ENCODE peak calls at places on chromosomes 5 and 9, in nine cellular contexts. One of them, this sample, is unnamed.

GRCh38 chr5:122192883-122193496 is 63.6 kb downstream of the ZNF474 start:
- DNase-seq in pancreas: no peak
- DNase-seq in AG09319: no peak
- DNase-seq in lower leg skin: peak
- DNase-seq in cardiac fibroblast: peak
- DNase-seq in K562: peak
- DNase-seq in upper lobe of left lung: no peak
- DNase-seq in BE2C: peak
- DNase-seq in lower lobe of right lung: no peak
- DNase-seq in this sample: no peak

GRCh38 chr5:135814254-135814653 is 20.2 kb upstream of the SLC25A48 start:
- DNase-seq in pancreas: no peak
- DNase-seq in AG09319: no peak
- DNase-seq in lower leg skin: no peak
- DNase-seq in cardiac fibroblast: no peak
- DNase-seq in K562: no peak
- DNase-seq in upper lobe of left lung: no peak
- DNase-seq in BE2C: no peak
- DNase-seq in lower lobe of right lung: no peak
- DNase-seq in this sample: no peak

GRCh38 chr9:89404074-89404473 is 85.8 kb downstream of the SECISBP2 start:
- DNase-seq in pancreas: no peak
- DNase-seq in AG09319: no peak
- DNase-seq in lower leg skin: no peak
- DNase-seq in cardiac fibroblast: no peak
- DNase-seq in K562: no peak
- DNase-seq in upper lobe of left lung: no peak
- DNase-seq in BE2C: no peak
- DNase-seq in lower lobe of right lung: no peak
- DNase-seq in this sample: no peak

GRCh38 chr5:138489705-138490104 is 24.4 kb downstream of the EGR1 start:
- DNase-seq in pancreas: no peak
- DNase-seq in AG09319: no peak
- DNase-seq in lower leg skin: no peak
- DNase-seq in cardiac fibroblast: peak
- DNase-seq in K562: peak
- DNase-seq in upper lobe of left lung: no peak
- DNase-seq in BE2C: peak
- DNase-seq in lower lobe of right lung: no peak
- DNase-seq in this sample: no peak

GRCh38 chr9:95724253-95724991 is 151.1 kb upstream of the ERCC6L2 start:
- DNase-seq in pancreas: no peak
- DNase-seq in AG09319: no peak
- DNase-seq in lower leg skin: no peak
- DNase-seq in cardiac fibroblast: no peak
- DNase-seq in K562: no peak
- DNase-seq in upper lobe of left lung: no peak
- DNase-seq in BE2C: no peak
- DNase-seq in lower lobe of right lung: no peak
- DNase-seq in this sample: peak

GRCh38 chr9:89612566-89613278 is 7.9 kb downstream of the GADD45G start:
- DNase-seq in pancreas: no peak
- DNase-seq in AG09319: no peak
- DNase-seq in lower leg skin: no peak
- DNase-seq in cardiac fibroblast: no peak
- DNase-seq in K562: no peak
- DNase-seq in upper lobe of left lung: no peak
- DNase-seq in BE2C: no peak
- DNase-seq in lower lobe of right lung: no peak
- DNase-seq in this sample: no peak

GRCh38 chr5:25991639-25992038 is 1046.7 kb downstream of the CDH9 start:
- DNase-seq in pancreas: no peak
- DNase-seq in AG09319: no peak
- DNase-seq in lower leg skin: no peak
- DNase-seq in cardiac fibroblast: no peak
- DNase-seq in K562: no peak
- DNase-seq in upper lobe of left lung: no peak
- DNase-seq in BE2C: no peak
- DNase-seq in lower lobe of right lung: no peak
- DNase-seq in this sample: no peak

GRCh38 chr5:24388448-24388847 is 256.3 kb downstream of the CDH10 start:
- DNase-seq in pancreas: no peak
- DNase-seq in AG09319: no peak
- DNase-seq in lower leg skin: no peak
- DNase-seq in cardiac fibroblast: no peak
- DNase-seq in K562: no peak
- DNase-seq in upper lobe of left lung: no peak
- DNase-seq in BE2C: no peak
- DNase-seq in lower lobe of right lung: no peak
- DNase-seq in this sample: no peak

GRCh38 chr9:76153902-76154629 is 240.2 kb downstream of the RFK start:
- DNase-seq in pancreas: no peak
- DNase-seq in AG09319: no peak
- DNase-seq in lower leg skin: no peak
- DNase-seq in cardiac fibroblast: no peak
- DNase-seq in K562: no peak
- DNase-seq in upper lobe of left lung: no peak
- DNase-seq in BE2C: no peak
- DNase-seq in lower lobe of right lung: no peak
- DNase-seq in this sample: no peak

GRCh38 chr9:113922160-113922559 is 46.1 kb downstream of the ZNF618 start:
- DNase-seq in pancreas: no peak
- DNase-seq in AG09319: no peak
- DNase-seq in lower leg skin: no peak
- DNase-seq in cardiac fibroblast: no peak
- DNase-seq in K562: no peak
- DNase-seq in upper lobe of left lung: no peak
- DNase-seq in BE2C: no peak
- DNase-seq in lower lobe of right lung: no peak
- DNase-seq in this sample: no peak

GRCh38 chr5:2560435-2560834 is 191.0 kb downstream of the IRX2 start:
- DNase-seq in pancreas: no peak
- DNase-seq in AG09319: no peak
- DNase-seq in lower leg skin: no peak
- DNase-seq in cardiac fibroblast: no peak
- DNase-seq in K562: no peak
- DNase-seq in upper lobe of left lung: no peak
- DNase-seq in BE2C: no peak
- DNase-seq in lower lobe of right lung: no peak
- DNase-seq in this sample: no peak

GRCh38 chr5:59479084-59479483 is 414.4 kb downstream of the PDE4D start:
- DNase-seq in pancreas: no peak
- DNase-seq in AG09319: no peak
- DNase-seq in lower leg skin: no peak
- DNase-seq in cardiac fibroblast: no peak
- DNase-seq in K562: no peak
- DNase-seq in upper lobe of left lung: no peak
- DNase-seq in BE2C: no peak
- DNase-seq in lower lobe of right lung: no peak
- DNase-seq in this sample: no peak

GRCh38 chr5:57595530-57596098 is 113.0 kb upstream of the ACTBL2 start:
- DNase-seq in pancreas: no peak
- DNase-seq in AG09319: no peak
- DNase-seq in lower leg skin: no peak
- DNase-seq in cardiac fibroblast: no peak
- DNase-seq in K562: no peak
- DNase-seq in upper lobe of left lung: no peak
- DNase-seq in BE2C: no peak
- DNase-seq in lower lobe of right lung: no peak
- DNase-seq in this sample: no peak

GRCh38 chr9:135358161-135358940 is 121.2 kb upstream of the PPP1R26 start:
- DNase-seq in pancreas: peak
- DNase-seq in AG09319: no peak
- DNase-seq in lower leg skin: no peak
- DNase-seq in cardiac fibroblast: no peak
- DNase-seq in K562: no peak
- DNase-seq in upper lobe of left lung: no peak
- DNase-seq in BE2C: no peak
- DNase-seq in lower lobe of right lung: no peak
- DNase-seq in this sample: no peak

GRCh38 chr5:103582364-103582763 is 19.8 kb upstream of the NUDT12 start:
- DNase-seq in pancreas: no peak
- DNase-seq in AG09319: no peak
- DNase-seq in lower leg skin: no peak
- DNase-seq in cardiac fibroblast: peak
- DNase-seq in K562: peak
- DNase-seq in upper lobe of left lung: no peak
- DNase-seq in BE2C: peak
- DNase-seq in lower lobe of right lung: no peak
- DNase-seq in this sample: no peak

GRCh38 chr9:78296208-78296892 is 575 bp upstream of the PSAT1 start:
- DNase-seq in pancreas: peak
- DNase-seq in AG09319: no peak
- DNase-seq in lower leg skin: peak
- DNase-seq in cardiac fibroblast: peak
- DNase-seq in K562: no peak
- DNase-seq in upper lobe of left lung: peak
- DNase-seq in BE2C: peak
- DNase-seq in lower lobe of right lung: peak
- DNase-seq in this sample: no peak

GRCh38 chr5:142866563-142867275 is 96.5 kb downstream of the ARHGAP26 start:
- DNase-seq in pancreas: no peak
- DNase-seq in AG09319: peak
- DNase-seq in lower leg skin: no peak
- DNase-seq in cardiac fibroblast: peak
- DNase-seq in K562: peak
- DNase-seq in upper lobe of left lung: peak
- DNase-seq in BE2C: peak
- DNase-seq in lower lobe of right lung: no peak
- DNase-seq in this sample: no peak

GRCh38 chr5:58466939-58467338 is 7.1 kb upstream of the PLK2 start:
- DNase-seq in pancreas: no peak
- DNase-seq in AG09319: no peak
- DNase-seq in lower leg skin: no peak
- DNase-seq in cardiac fibroblast: peak
- DNase-seq in K562: peak
- DNase-seq in upper lobe of left lung: no peak
- DNase-seq in BE2C: peak
- DNase-seq in lower lobe of right lung: no peak
- DNase-seq in this sample: no peak

GRCh38 chr9:111661802-111662491 is 542 bp downstream of the GNG10 start:
- DNase-seq in pancreas: peak
- DNase-seq in AG09319: no peak
- DNase-seq in lower leg skin: no peak
- DNase-seq in cardiac fibroblast: peak
- DNase-seq in K562: peak
- DNase-seq in upper lobe of left lung: peak
- DNase-seq in BE2C: peak
- DNase-seq in lower lobe of right lung: peak
- DNase-seq in this sample: peak

GRCh38 chr5:176737746-176738699 is 72.3 kb upstream of the UNC5A start:
- DNase-seq in pancreas: no peak
- DNase-seq in AG09319: no peak
- DNase-seq in lower leg skin: no peak
- DNase-seq in cardiac fibroblast: no peak
- DNase-seq in K562: no peak
- DNase-seq in upper lobe of left lung: peak
- DNase-seq in BE2C: peak
- DNase-seq in lower lobe of right lung: no peak
- DNase-seq in this sample: no peak

DNA sequence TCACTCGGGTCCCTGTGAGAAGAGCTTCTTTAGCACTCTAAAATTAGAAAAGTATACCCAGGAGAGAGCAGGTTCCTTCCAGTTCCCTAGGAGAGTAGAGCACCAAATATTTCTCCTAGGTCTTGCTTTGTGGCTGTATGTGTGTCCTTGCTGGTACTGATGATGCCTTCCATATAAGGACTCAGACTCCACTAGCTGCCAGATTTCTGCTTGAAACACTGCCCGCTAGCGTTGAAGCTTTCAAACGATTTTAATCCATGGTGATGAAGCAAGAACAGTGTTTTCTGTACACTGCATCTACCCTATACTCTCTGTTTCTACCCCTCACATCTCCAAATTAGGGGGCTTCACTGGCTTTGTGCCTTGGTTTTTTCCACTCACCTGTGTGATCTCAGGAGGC is 2.4 kb upstream of the SMC2 start:
- DNase-seq in pancreas: no peak
- DNase-seq in AG09319: no peak
- DNase-seq in lower leg skin: no peak
- DNase-seq in cardiac fibroblast: peak
- DNase-seq in K562: peak
- DNase-seq in upper lobe of left lung: no peak
- DNase-seq in BE2C: no peak
- DNase-seq in lower lobe of right lung: no peak
- DNase-seq in this sample: no peak
- TF ChIP-seq CTCF in pancreas: no peak
- TF ChIP-seq CTCF in AG09319: no peak
- TF ChIP-seq CTCF in lower leg skin: no peak
- TF ChIP-seq CTCF in cardiac fibroblast: peak
- TF ChIP-seq CTCF in K562: no peak
- TF ChIP-seq CTCF in upper lobe of left lung: no peak
- TF ChIP-seq CTCF in BE2C: no peak
- TF ChIP-seq CTCF in lower lobe of right lung: peak
- TF ChIP-seq CTCF in this sample: no peak

GRCh38 chr5:1488882-1489680 is 34.7 kb downstream of the LPCAT1 start:
- DNase-seq in pancreas: peak
- DNase-seq in AG09319: peak
- DNase-seq in lower leg skin: no peak
- DNase-seq in cardiac fibroblast: peak
- DNase-seq in K562: no peak
- DNase-seq in upper lobe of left lung: no peak
- DNase-seq in BE2C: no peak
- DNase-seq in lower lobe of right lung: no peak
- DNase-seq in this sample: no peak
- TF ChIP-seq CTCF in pancreas: no peak
- TF ChIP-seq CTCF in AG09319: no peak
- TF ChIP-seq CTCF in lower leg skin: no peak
- TF ChIP-seq CTCF in cardiac fibroblast: no peak
- TF ChIP-seq CTCF in K562: no peak
- TF ChIP-seq CTCF in upper lobe of left lung: no peak
- TF ChIP-seq CTCF in BE2C: no peak
- TF ChIP-seq CTCF in lower lobe of right lung: no peak
- TF ChIP-seq CTCF in this sample: no peak

GRCh38 chr9:29290519-29290918 is 1717.2 kb upstream of the C9orf72 start:
- DNase-seq in pancreas: no peak
- DNase-seq in AG09319: no peak
- DNase-seq in lower leg skin: no peak
- DNase-seq in cardiac fibroblast: no peak
- DNase-seq in K562: no peak
- DNase-seq in upper lobe of left lung: no peak
- DNase-seq in BE2C: no peak
- DNase-seq in lower lobe of right lung: no peak
- DNase-seq in this sample: no peak

GRCh38 chr9:29289365-29289764 is 1716.1 kb upstream of the C9orf72 start:
- DNase-seq in pancreas: no peak
- DNase-seq in AG09319: no peak
- DNase-seq in lower leg skin: no peak
- DNase-seq in cardiac fibroblast: no peak
- DNase-seq in K562: no peak
- DNase-seq in upper lobe of left lung: no peak
- DNase-seq in BE2C: no peak
- DNase-seq in lower lobe of right lung: no peak
- DNase-seq in this sample: no peak

GRCh38 chr9:29285818-29286217 is 1712.5 kb upstream of the C9orf72 start:
- DNase-seq in pancreas: no peak
- DNase-seq in AG09319: no peak
- DNase-seq in lower leg skin: no peak
- DNase-seq in cardiac fibroblast: peak
- DNase-seq in K562: no peak
- DNase-seq in upper lobe of left lung: no peak
- DNase-seq in BE2C: no peak
- DNase-seq in lower lobe of right lung: no peak
- DNase-seq in this sample: no peak
- TF ChIP-seq CTCF in pancreas: no peak
- TF ChIP-seq CTCF in AG09319: no peak
- TF ChIP-seq CTCF in lower leg skin: no peak
- TF ChIP-seq CTCF in cardiac fibroblast: peak
- TF ChIP-seq CTCF in K562: no peak
- TF ChIP-seq CTCF in upper lobe of left lung: no peak
- TF ChIP-seq CTCF in BE2C: peak
- TF ChIP-seq CTCF in lower lobe of right lung: no peak
- TF ChIP-seq CTCF in this sample: no peak

GRCh38 chr5:133741818-133742355 is 129.5 kb upstream of the FSTL4 start:
- DNase-seq in pancreas: no peak
- DNase-seq in AG09319: no peak
- DNase-seq in lower leg skin: no peak
- DNase-seq in cardiac fibroblast: no peak
- DNase-seq in K562: no peak
- DNase-seq in upper lobe of left lung: no peak
- DNase-seq in BE2C: no peak
- DNase-seq in lower lobe of right lung: no peak
- DNase-seq in this sample: no peak
- TF ChIP-seq CTCF in pancreas: no peak
- TF ChIP-seq CTCF in AG09319: no peak
- TF ChIP-seq CTCF in lower leg skin: no peak
- TF ChIP-seq CTCF in cardiac fibroblast: no peak
- TF ChIP-seq CTCF in K562: no peak
- TF ChIP-seq CTCF in upper lobe of left lung: no peak
- TF ChIP-seq CTCF in BE2C: no peak
- TF ChIP-seq CTCF in lower lobe of right lung: no peak
- TF ChIP-seq CTCF in this sample: no peak

This sample was measured in natural killer cell.